ENCODE peak calls at places on chromosomes 1 and 21, in six cellular contexts. Q is heart right ventricle, S is cardiac fibroblast, V is tibial nerve, T is GM13977, B is prostate gland. P is an unnamed sample.

GRCh38 chr1:32784817-32785216 is 32.3 kb downstream of the YARS1 start:
- DNase-seq in V (no peak), B (no peak), T (no peak), S (no peak), Q (no peak), P (no peak)

GRCh38 chr1:17909634-17910033 is 154.5 kb downstream of the ACTL8 start:
- DNase-seq in S (peak; percentile 21), V (no peak), B (no peak), T (no peak), Q (no peak), P (no peak)

GRCh38 chr1:164518692-164519332 is 40.2 kb upstream of the PBX1 start:
- DNase-seq in T (no peak), B (no peak), Q (no peak), V (no peak), S (no peak), P (no peak)

GRCh38 chr1:64469614-64469976 is 334 bp upstream of the CACHD1 start:
- DNase-seq in Q (no peak), S (no peak), V (no peak), T (peak; percentile 47), B (peak; percentile 4), P (no peak)

GRCh38 chr1:37028981-37029617 is 5.2 kb downstream of the GRIK3 start:
- DNase-seq in B (no peak), T (no peak), V (no peak), Q (no peak), S (no peak), P (no peak)

GRCh38 chr1:112169517-112169916 is 180.0 kb upstream of the KCND3 start:
- DNase-seq in S (no peak), T (no peak), V (no peak), B (no peak), Q (no peak), P (no peak)

GRCh38 chr1:149986486-149987296 is 23.8 kb downstream of the OTUD7B start:
- DNase-seq in V (no peak), Q (no peak), T (no peak), S (peak; percentile 86), B (no peak), P (no peak)

GRCh38 chr1:196433000-196433399 is 175.2 kb downstream of the KCNT2 start:
- DNase-seq in S (no peak), Q (no peak), T (no peak), V (no peak), B (no peak), P (no peak)

GRCh38 chr1:108047085-108047484 is 82.1 kb upstream of the VAV3 start:
- DNase-seq in Q (no peak), S (no peak), T (no peak), V (no peak), B (no peak), P (no peak)

GRCh38 chr1:77762072-77762476 is 2.4 kb upstream of the USP33 start:
- DNase-seq in T (no peak), Q (no peak), V (no peak), S (peak; percentile 69), B (no peak), P (no peak)

GRCh38 chr1:59116920-59117542 is 179.9 kb upstream of the FGGY start:
- DNase-seq in V (no peak), B (no peak), S (peak; percentile 48), Q (no peak), T (no peak), P (no peak)

GRCh38 chr21:20661221-20661620 is 337.0 kb upstream of the NCAM2 start:
- DNase-seq in B (no peak), V (no peak), S (no peak), T (no peak), Q (no peak), P (no peak)

GRCh38 chr1:6730473-6730872 is 28.9 kb upstream of the DNAJC11 start:
- DNase-seq in T (no peak), V (no peak), Q (no peak), B (no peak), S (no peak), P (no peak)

GRCh38 chr1:6727535-6727934 is 25.9 kb upstream of the DNAJC11 start:
- DNase-seq in T (peak; percentile 74), V (peak; percentile 48), Q (peak; percentile 44), B (no peak), S (peak; percentile 72), P (peak; percentile 75)

GRCh38 chr1:6726253-6726652 is 24.6 kb upstream of the DNAJC11 start:
- DNase-seq in B (no peak), V (no peak), S (no peak), Q (no peak), T (no peak), P (no peak)

GRCh38 chr1:6723621-6724428 is 22.2 kb upstream of the DNAJC11 start:
- DNase-seq in S (no peak), Q (no peak), B (no peak), V (no peak), T (no peak), P (no peak)

DNA sequence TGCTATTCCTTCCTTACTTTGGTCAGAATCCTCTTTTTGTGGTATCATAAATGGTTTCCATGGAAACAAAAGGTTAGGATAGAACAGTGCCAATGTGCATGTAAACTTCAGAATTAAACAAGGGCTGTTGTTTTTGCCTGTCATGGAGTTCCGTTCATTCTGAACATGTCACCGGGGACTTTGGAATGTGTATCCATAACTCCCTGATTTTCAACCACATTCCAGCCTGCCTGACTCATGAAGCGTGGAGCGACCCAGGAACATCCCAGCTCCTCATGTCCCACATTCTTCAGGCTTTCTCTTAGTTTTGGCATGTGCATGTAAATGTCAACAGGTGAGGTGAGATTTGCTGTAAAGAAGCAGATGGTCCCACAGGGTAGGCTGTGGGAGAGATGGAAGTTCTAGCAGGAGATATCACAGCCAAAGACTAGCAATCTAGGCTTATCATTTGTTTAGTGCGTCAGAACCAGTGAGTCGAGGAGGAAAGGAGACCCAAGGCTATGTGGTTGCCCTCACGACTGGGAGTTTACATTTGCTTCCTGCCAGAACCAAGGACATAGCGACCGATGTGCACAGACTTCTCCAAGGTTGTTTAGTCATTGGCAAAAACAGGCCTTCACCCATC is 23.0 kb upstream of the DNAJC11 start:
- DNase-seq in B (no peak), T (no peak), V (no peak), Q (no peak), S (peak; percentile 87), P (no peak)
- TF ChIP-seq CTCF in B (no peak), T (no peak), V (no peak), Q (no peak), S (no peak), P (no peak)

DNA sequence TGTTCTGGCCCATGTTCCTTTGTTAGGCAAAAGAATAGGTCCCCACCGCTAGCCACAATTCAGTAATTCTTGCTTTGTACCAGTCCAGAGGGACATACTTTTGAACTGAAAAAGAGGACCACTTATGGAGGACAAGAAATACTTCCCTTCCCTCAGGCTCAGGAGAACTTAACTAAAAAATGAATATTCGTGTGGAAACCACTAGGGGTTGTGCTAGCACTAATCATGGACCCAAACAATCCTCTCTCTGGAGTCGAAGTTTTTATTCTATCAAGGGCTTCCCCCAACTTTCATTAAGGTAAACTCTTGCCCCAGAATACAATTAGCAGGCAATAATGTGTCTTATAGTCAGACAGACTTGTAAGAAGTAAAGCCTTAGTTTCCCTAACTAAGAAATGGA is 19.3 kb downstream of the TNFSF4 start:
- DNase-seq in S (no peak), Q (no peak), V (no peak), B (no peak), T (no peak), P (no peak)
- TF ChIP-seq CTCF in S (no peak), Q (no peak), V (no peak), B (no peak), T (no peak), P (no peak)

GRCh38 chr1:87362834-87363426 is 34.2 kb downstream of the LMO4 start:
- DNase-seq in V (no peak), Q (no peak), B (no peak), S (no peak), T (no peak), P (no peak)
- TF ChIP-seq CTCF in V (no peak), Q (no peak), B (no peak), S (no peak), T (no peak), P (no peak)

GRCh38 chr1:184465489-184466146 is 78.8 kb downstream of the C1orf21 start:
- DNase-seq in V (no peak), B (no peak), Q (no peak), S (peak; percentile 20), T (no peak), P (no peak)
- TF ChIP-seq CTCF in V (no peak), B (no peak), Q (no peak), S (no peak), T (no peak), P (no peak)

DNA sequence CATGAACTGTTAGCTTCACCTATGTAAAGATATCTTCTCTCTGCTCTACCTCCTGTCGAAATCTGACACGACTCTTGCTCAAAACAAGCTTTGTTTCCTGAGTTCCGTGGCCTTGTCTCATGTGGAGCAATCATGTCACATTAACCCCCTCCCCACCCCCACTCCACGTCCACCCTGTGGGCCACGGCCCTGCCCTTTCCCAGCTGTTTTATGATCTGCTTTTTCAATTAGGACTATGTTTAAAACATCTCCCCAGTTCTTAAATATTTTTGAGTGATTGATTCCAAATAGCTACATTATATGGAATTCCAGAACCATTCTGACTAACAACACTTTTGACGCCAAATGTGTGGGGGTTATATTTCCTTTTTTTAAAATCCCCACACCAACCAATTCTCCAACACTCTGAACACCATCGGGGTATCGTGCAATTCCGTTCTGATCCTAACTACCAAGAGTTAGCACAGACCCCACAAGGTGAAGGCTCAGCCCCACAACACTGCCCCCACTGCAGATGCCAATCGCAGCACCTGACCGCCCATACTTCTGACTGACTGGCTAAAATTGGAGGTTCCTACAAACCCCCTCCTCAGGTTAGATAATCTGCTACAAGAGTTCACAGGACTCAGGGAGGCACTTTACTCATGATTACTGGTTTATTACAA is 12.7 kb upstream of the S100A8 start:
- DNase-seq in V (no peak), T (no peak), B (no peak), Q (no peak), S (no peak), P (no peak)
- TF ChIP-seq CTCF in V (no peak), T (no peak), B (no peak), Q (no peak), S (no peak), P (no peak)

P was measured in GM13976.